ENCODE peak calls at places on chromosomes 12 and 14, in seven cellular contexts. One of them, this sample, is unnamed.

GRCh38 chr12:103794814-103795213 is 46.2 kb downstream of the NT5DC3 start:
- DNase-seq in neural progenitor cell: no peak
- DNase-seq in activated T-cell treated with anti-CD3 and anti-CD28 coated beads for 24 hours: no peak
- DNase-seq in T-cell: no peak
- DNase-seq in tibial artery: no peak
- DNase-seq in stimulated activated CD4-positive, alpha-beta T cell treated with anti-CD3 and anti-CD28 coated beads, Interleukin-2, amount 100 ng/mL, for 24 hours: no peak
- DNase-seq in AG20443: no peak
- DNase-seq in this sample: no peak

GRCh38 chr12:56029666-56030293 is 8.9 kb downstream of the IKZF4 start:
- DNase-seq in neural progenitor cell: peak; percentile 79
- DNase-seq in activated T-cell treated with anti-CD3 and anti-CD28 coated beads for 24 hours: peak; percentile 36
- DNase-seq in T-cell: no peak
- DNase-seq in tibial artery: no peak
- DNase-seq in stimulated activated CD4-positive, alpha-beta T cell treated with anti-CD3 and anti-CD28 coated beads, Interleukin-2, amount 100 ng/mL, for 24 hours: no peak
- DNase-seq in AG20443: peak; percentile 74
- DNase-seq in this sample: peak; percentile 37

GRCh38 chr14:103281496-103282231 is 52.4 kb upstream of the EIF5 start:
- DNase-seq in neural progenitor cell: peak; percentile 48
- DNase-seq in activated T-cell treated with anti-CD3 and anti-CD28 coated beads for 24 hours: no peak
- DNase-seq in T-cell: no peak
- DNase-seq in tibial artery: no peak
- DNase-seq in stimulated activated CD4-positive, alpha-beta T cell treated with anti-CD3 and anti-CD28 coated beads, Interleukin-2, amount 100 ng/mL, for 24 hours: no peak
- DNase-seq in AG20443: peak; percentile 90
- DNase-seq in this sample: peak; percentile 70

GRCh38 chr12:121279507-121279915 is 17.0 kb downstream of the CAMKK2 start:
- DNase-seq in neural progenitor cell: no peak
- DNase-seq in activated T-cell treated with anti-CD3 and anti-CD28 coated beads for 24 hours: no peak
- DNase-seq in T-cell: no peak
- DNase-seq in tibial artery: peak; percentile 53
- DNase-seq in stimulated activated CD4-positive, alpha-beta T cell treated with anti-CD3 and anti-CD28 coated beads, Interleukin-2, amount 100 ng/mL, for 24 hours: no peak
- DNase-seq in AG20443: peak; percentile 81
- DNase-seq in this sample: no peak

GRCh38 chr12:92029136-92029535 is 116.5 kb downstream of the BTG1 start:
- DNase-seq in neural progenitor cell: no peak
- DNase-seq in activated T-cell treated with anti-CD3 and anti-CD28 coated beads for 24 hours: no peak
- DNase-seq in T-cell: no peak
- DNase-seq in tibial artery: no peak
- DNase-seq in stimulated activated CD4-positive, alpha-beta T cell treated with anti-CD3 and anti-CD28 coated beads, Interleukin-2, amount 100 ng/mL, for 24 hours: no peak
- DNase-seq in AG20443: no peak
- DNase-seq in this sample: no peak

GRCh38 chr14:96852823-96853422 is 55.7 kb downstream of the VRK1 start:
- DNase-seq in neural progenitor cell: peak; percentile 29
- DNase-seq in activated T-cell treated with anti-CD3 and anti-CD28 coated beads for 24 hours: no peak
- DNase-seq in T-cell: no peak
- DNase-seq in tibial artery: no peak
- DNase-seq in stimulated activated CD4-positive, alpha-beta T cell treated with anti-CD3 and anti-CD28 coated beads, Interleukin-2, amount 100 ng/mL, for 24 hours: no peak
- DNase-seq in AG20443: peak; percentile 17
- DNase-seq in this sample: peak; percentile 58

GRCh38 chr12:57429473-57430116 is 1.2 kb downstream of the R3HDM2 start:
- DNase-seq in neural progenitor cell: no peak
- DNase-seq in activated T-cell treated with anti-CD3 and anti-CD28 coated beads for 24 hours: no peak
- DNase-seq in T-cell: no peak
- DNase-seq in tibial artery: no peak
- DNase-seq in stimulated activated CD4-positive, alpha-beta T cell treated with anti-CD3 and anti-CD28 coated beads, Interleukin-2, amount 100 ng/mL, for 24 hours: no peak
- DNase-seq in AG20443: no peak
- DNase-seq in this sample: peak; percentile 49

GRCh38 chr14:68458840-68459469 is 333.9 kb downstream of the ZFP36L1 start:
- DNase-seq in neural progenitor cell: peak; percentile 56
- DNase-seq in activated T-cell treated with anti-CD3 and anti-CD28 coated beads for 24 hours: no peak
- DNase-seq in T-cell: no peak
- DNase-seq in tibial artery: peak; percentile 73
- DNase-seq in stimulated activated CD4-positive, alpha-beta T cell treated with anti-CD3 and anti-CD28 coated beads, Interleukin-2, amount 100 ng/mL, for 24 hours: no peak
- DNase-seq in AG20443: peak; percentile 54
- DNase-seq in this sample: peak; percentile 60

GRCh38 chr14:28494196-28494595 is 272.4 kb upstream of the FOXG1 start:
- DNase-seq in neural progenitor cell: no peak
- DNase-seq in activated T-cell treated with anti-CD3 and anti-CD28 coated beads for 24 hours: no peak
- DNase-seq in T-cell: no peak
- DNase-seq in tibial artery: no peak
- DNase-seq in stimulated activated CD4-positive, alpha-beta T cell treated with anti-CD3 and anti-CD28 coated beads, Interleukin-2, amount 100 ng/mL, for 24 hours: no peak
- DNase-seq in AG20443: no peak
- DNase-seq in this sample: no peak

GRCh38 chr12:2053675-2054070 is 886 bp downstream of the CACNA1C start:
- DNase-seq in neural progenitor cell: peak; percentile 71
- DNase-seq in activated T-cell treated with anti-CD3 and anti-CD28 coated beads for 24 hours: no peak
- DNase-seq in T-cell: no peak
- DNase-seq in tibial artery: no peak
- DNase-seq in stimulated activated CD4-positive, alpha-beta T cell treated with anti-CD3 and anti-CD28 coated beads, Interleukin-2, amount 100 ng/mL, for 24 hours: no peak
- DNase-seq in AG20443: peak; percentile 66
- DNase-seq in this sample: no peak

GRCh38 chr12:90065301-90065801 is 356.7 kb upstream of the ATP2B1 start:
- DNase-seq in neural progenitor cell: no peak
- DNase-seq in activated T-cell treated with anti-CD3 and anti-CD28 coated beads for 24 hours: no peak
- DNase-seq in T-cell: no peak
- DNase-seq in tibial artery: no peak
- DNase-seq in stimulated activated CD4-positive, alpha-beta T cell treated with anti-CD3 and anti-CD28 coated beads, Interleukin-2, amount 100 ng/mL, for 24 hours: no peak
- DNase-seq in AG20443: no peak
- DNase-seq in this sample: no peak

GRCh38 chr12:9364224-9365176 is 156.3 kb upstream of the PZP start:
- DNase-seq in neural progenitor cell: peak; percentile 62
- DNase-seq in activated T-cell treated with anti-CD3 and anti-CD28 coated beads for 24 hours: peak; percentile 36
- DNase-seq in T-cell: no peak
- DNase-seq in tibial artery: no peak
- DNase-seq in stimulated activated CD4-positive, alpha-beta T cell treated with anti-CD3 and anti-CD28 coated beads, Interleukin-2, amount 100 ng/mL, for 24 hours: peak; percentile 57
- DNase-seq in AG20443: peak; percentile 63
- DNase-seq in this sample: no peak

GRCh38 chr12:55729592-55730446 is 1.0 kb upstream of the CD63 start:
- DNase-seq in neural progenitor cell: peak; percentile 92
- DNase-seq in activated T-cell treated with anti-CD3 and anti-CD28 coated beads for 24 hours: peak; percentile 62
- DNase-seq in T-cell: peak; percentile 20
- DNase-seq in tibial artery: peak; percentile 96
- DNase-seq in stimulated activated CD4-positive, alpha-beta T cell treated with anti-CD3 and anti-CD28 coated beads, Interleukin-2, amount 100 ng/mL, for 24 hours: peak; percentile 82
- DNase-seq in AG20443: peak; percentile 86
- DNase-seq in this sample: peak; percentile 92

GRCh38 chr14:56189306-56189705 is 71.1 kb downstream of the PELI2 start:
- DNase-seq in neural progenitor cell: no peak
- DNase-seq in activated T-cell treated with anti-CD3 and anti-CD28 coated beads for 24 hours: no peak
- DNase-seq in T-cell: no peak
- DNase-seq in tibial artery: no peak
- DNase-seq in stimulated activated CD4-positive, alpha-beta T cell treated with anti-CD3 and anti-CD28 coated beads, Interleukin-2, amount 100 ng/mL, for 24 hours: no peak
- DNase-seq in AG20443: peak; percentile 34
- DNase-seq in this sample: peak; percentile 89

GRCh38 chr14:89384023-89384422 is 33.0 kb downstream of the FOXN3 start:
- DNase-seq in neural progenitor cell: no peak
- DNase-seq in activated T-cell treated with anti-CD3 and anti-CD28 coated beads for 24 hours: no peak
- DNase-seq in T-cell: peak; percentile 2
- DNase-seq in tibial artery: no peak
- DNase-seq in stimulated activated CD4-positive, alpha-beta T cell treated with anti-CD3 and anti-CD28 coated beads, Interleukin-2, amount 100 ng/mL, for 24 hours: no peak
- DNase-seq in AG20443: no peak
- DNase-seq in this sample: no peak

GRCh38 chr12:52358575-52359350 is 8.5 kb downstream of the KRT85 start:
- DNase-seq in neural progenitor cell: no peak
- DNase-seq in activated T-cell treated with anti-CD3 and anti-CD28 coated beads for 24 hours: no peak
- DNase-seq in T-cell: no peak
- DNase-seq in tibial artery: no peak
- DNase-seq in stimulated activated CD4-positive, alpha-beta T cell treated with anti-CD3 and anti-CD28 coated beads, Interleukin-2, amount 100 ng/mL, for 24 hours: no peak
- DNase-seq in AG20443: no peak
- DNase-seq in this sample: no peak

GRCh38 chr14:84969501-84969900 is 560.4 kb upstream of the FLRT2 start:
- DNase-seq in neural progenitor cell: no peak
- DNase-seq in activated T-cell treated with anti-CD3 and anti-CD28 coated beads for 24 hours: no peak
- DNase-seq in T-cell: no peak
- DNase-seq in tibial artery: no peak
- DNase-seq in stimulated activated CD4-positive, alpha-beta T cell treated with anti-CD3 and anti-CD28 coated beads, Interleukin-2, amount 100 ng/mL, for 24 hours: no peak
- DNase-seq in AG20443: no peak
- DNase-seq in this sample: no peak

GRCh38 chr14:76883437-76883836 is 57.2 kb downstream of the LRRC74A start:
- DNase-seq in neural progenitor cell: no peak
- DNase-seq in activated T-cell treated with anti-CD3 and anti-CD28 coated beads for 24 hours: no peak
- DNase-seq in T-cell: no peak
- DNase-seq in tibial artery: no peak
- DNase-seq in stimulated activated CD4-positive, alpha-beta T cell treated with anti-CD3 and anti-CD28 coated beads, Interleukin-2, amount 100 ng/mL, for 24 hours: no peak
- DNase-seq in AG20443: no peak
- DNase-seq in this sample: no peak

GRCh38 chr14:37598085-37598972 is 2.9 kb downstream of the TTC6 start:
- DNase-seq in neural progenitor cell: peak; percentile 47
- DNase-seq in activated T-cell treated with anti-CD3 and anti-CD28 coated beads for 24 hours: no peak
- DNase-seq in T-cell: no peak
- DNase-seq in tibial artery: no peak
- DNase-seq in stimulated activated CD4-positive, alpha-beta T cell treated with anti-CD3 and anti-CD28 coated beads, Interleukin-2, amount 100 ng/mL, for 24 hours: no peak
- DNase-seq in AG20443: no peak
- DNase-seq in this sample: no peak

GRCh38 chr12:87025976-87026375 is 769.8 kb upstream of the MGAT4C start:
- DNase-seq in neural progenitor cell: no peak
- DNase-seq in activated T-cell treated with anti-CD3 and anti-CD28 coated beads for 24 hours: no peak
- DNase-seq in T-cell: no peak
- DNase-seq in tibial artery: no peak
- DNase-seq in stimulated activated CD4-positive, alpha-beta T cell treated with anti-CD3 and anti-CD28 coated beads, Interleukin-2, amount 100 ng/mL, for 24 hours: no peak
- DNase-seq in AG20443: no peak
- DNase-seq in this sample: no peak

GRCh38 chr12:113464852-113465719 is 6.6 kb downstream of the LHX5 start:
- DNase-seq in neural progenitor cell: peak; percentile 96
- DNase-seq in activated T-cell treated with anti-CD3 and anti-CD28 coated beads for 24 hours: no peak
- DNase-seq in T-cell: no peak
- DNase-seq in tibial artery: no peak
- DNase-seq in stimulated activated CD4-positive, alpha-beta T cell treated with anti-CD3 and anti-CD28 coated beads, Interleukin-2, amount 100 ng/mL, for 24 hours: no peak
- DNase-seq in AG20443: no peak
- DNase-seq in this sample: no peak

GRCh38 chr12:53971686-53972085 is 1.2 kb upstream of the HOXC11 start:
- DNase-seq in neural progenitor cell: no peak
- DNase-seq in activated T-cell treated with anti-CD3 and anti-CD28 coated beads for 24 hours: no peak
- DNase-seq in T-cell: no peak
- DNase-seq in tibial artery: no peak
- DNase-seq in stimulated activated CD4-positive, alpha-beta T cell treated with anti-CD3 and anti-CD28 coated beads, Interleukin-2, amount 100 ng/mL, for 24 hours: no peak
- DNase-seq in AG20443: no peak
- DNase-seq in this sample: no peak

GRCh38 chr14:96205059-96205993 is 687 bp downstream of the BDKRB2 start:
- DNase-seq in neural progenitor cell: no peak
- DNase-seq in activated T-cell treated with anti-CD3 and anti-CD28 coated beads for 24 hours: no peak
- DNase-seq in T-cell: no peak
- DNase-seq in tibial artery: no peak
- DNase-seq in stimulated activated CD4-positive, alpha-beta T cell treated with anti-CD3 and anti-CD28 coated beads, Interleukin-2, amount 100 ng/mL, for 24 hours: no peak
- DNase-seq in AG20443: no peak
- DNase-seq in this sample: no peak

GRCh38 chr12:101920906-101921305 is 43.5 kb downstream of the DRAM1 start:
- DNase-seq in neural progenitor cell: no peak
- DNase-seq in activated T-cell treated with anti-CD3 and anti-CD28 coated beads for 24 hours: no peak
- DNase-seq in T-cell: no peak
- DNase-seq in tibial artery: no peak
- DNase-seq in stimulated activated CD4-positive, alpha-beta T cell treated with anti-CD3 and anti-CD28 coated beads, Interleukin-2, amount 100 ng/mL, for 24 hours: no peak
- DNase-seq in AG20443: peak; percentile 31
- DNase-seq in this sample: no peak

GRCh38 chr14:75979071-75979571 is 2.7 kb downstream of the TGFB3 start:
- DNase-seq in neural progenitor cell: peak; percentile 60
- DNase-seq in activated T-cell treated with anti-CD3 and anti-CD28 coated beads for 24 hours: no peak
- DNase-seq in T-cell: no peak
- DNase-seq in tibial artery: peak; percentile 43
- DNase-seq in stimulated activated CD4-positive, alpha-beta T cell treated with anti-CD3 and anti-CD28 coated beads, Interleukin-2, amount 100 ng/mL, for 24 hours: peak; percentile 24
- DNase-seq in AG20443: peak; percentile 77
- DNase-seq in this sample: peak; percentile 8

GRCh38 chr14:104604461-104605449 is at the start of gene TMEM179:
- DNase-seq in neural progenitor cell: peak; percentile 93
- DNase-seq in activated T-cell treated with anti-CD3 and anti-CD28 coated beads for 24 hours: no peak
- DNase-seq in T-cell: no peak
- DNase-seq in tibial artery: peak; percentile 13
- DNase-seq in stimulated activated CD4-positive, alpha-beta T cell treated with anti-CD3 and anti-CD28 coated beads, Interleukin-2, amount 100 ng/mL, for 24 hours: peak; percentile 35
- DNase-seq in AG20443: peak; percentile 59
- DNase-seq in this sample: peak; percentile 70

GRCh38 chr14:103703433-103704385 is 11.5 kb downstream of the XRCC3 start:
- DNase-seq in neural progenitor cell: no peak
- DNase-seq in activated T-cell treated with anti-CD3 and anti-CD28 coated beads for 24 hours: no peak
- DNase-seq in T-cell: no peak
- DNase-seq in tibial artery: no peak
- DNase-seq in stimulated activated CD4-positive, alpha-beta T cell treated with anti-CD3 and anti-CD28 coated beads, Interleukin-2, amount 100 ng/mL, for 24 hours: no peak
- DNase-seq in AG20443: no peak
- DNase-seq in this sample: no peak

GRCh38 chr14:56147980-56148901 is 30.0 kb downstream of the PELI2 start:
- DNase-seq in neural progenitor cell: no peak
- DNase-seq in activated T-cell treated with anti-CD3 and anti-CD28 coated beads for 24 hours: no peak
- DNase-seq in T-cell: no peak
- DNase-seq in tibial artery: no peak
- DNase-seq in stimulated activated CD4-positive, alpha-beta T cell treated with anti-CD3 and anti-CD28 coated beads, Interleukin-2, amount 100 ng/mL, for 24 hours: no peak
- DNase-seq in AG20443: no peak
- DNase-seq in this sample: no peak

GRCh38 chr14:58740584-58740983 is 102.8 kb downstream of the DACT1 start:
- DNase-seq in neural progenitor cell: no peak
- DNase-seq in activated T-cell treated with anti-CD3 and anti-CD28 coated beads for 24 hours: no peak
- DNase-seq in T-cell: no peak
- DNase-seq in tibial artery: no peak
- DNase-seq in stimulated activated CD4-positive, alpha-beta T cell treated with anti-CD3 and anti-CD28 coated beads, Interleukin-2, amount 100 ng/mL, for 24 hours: no peak
- DNase-seq in AG20443: no peak
- DNase-seq in this sample: no peak

GRCh38 chr14:73903028-73903427 is 16.4 kb downstream of the ZNF410 start:
- DNase-seq in neural progenitor cell: no peak
- DNase-seq in activated T-cell treated with anti-CD3 and anti-CD28 coated beads for 24 hours: no peak
- DNase-seq in T-cell: no peak
- DNase-seq in tibial artery: no peak
- DNase-seq in stimulated activated CD4-positive, alpha-beta T cell treated with anti-CD3 and anti-CD28 coated beads, Interleukin-2, amount 100 ng/mL, for 24 hours: no peak
- DNase-seq in AG20443: no peak
- DNase-seq in this sample: no peak

GRCh38 chr12:77232045-77232444 is 166.7 kb upstream of the E2F7 start:
- DNase-seq in neural progenitor cell: no peak
- DNase-seq in activated T-cell treated with anti-CD3 and anti-CD28 coated beads for 24 hours: no peak
- DNase-seq in T-cell: no peak
- DNase-seq in tibial artery: no peak
- DNase-seq in stimulated activated CD4-positive, alpha-beta T cell treated with anti-CD3 and anti-CD28 coated beads, Interleukin-2, amount 100 ng/mL, for 24 hours: no peak
- DNase-seq in AG20443: peak; percentile 48
- DNase-seq in this sample: no peak

GRCh38 chr14:83826838-83827237 is 1703.1 kb upstream of the FLRT2 start:
- DNase-seq in neural progenitor cell: no peak
- DNase-seq in activated T-cell treated with anti-CD3 and anti-CD28 coated beads for 24 hours: no peak
- DNase-seq in T-cell: no peak
- DNase-seq in tibial artery: no peak
- DNase-seq in stimulated activated CD4-positive, alpha-beta T cell treated with anti-CD3 and anti-CD28 coated beads, Interleukin-2, amount 100 ng/mL, for 24 hours: no peak
- DNase-seq in AG20443: no peak
- DNase-seq in this sample: no peak

GRCh38 chr12:53097207-53097563 is 282 bp upstream of the IGFBP6 start:
- DNase-seq in neural progenitor cell: no peak
- DNase-seq in activated T-cell treated with anti-CD3 and anti-CD28 coated beads for 24 hours: no peak
- DNase-seq in T-cell: no peak
- DNase-seq in tibial artery: peak; percentile 72
- DNase-seq in stimulated activated CD4-positive, alpha-beta T cell treated with anti-CD3 and anti-CD28 coated beads, Interleukin-2, amount 100 ng/mL, for 24 hours: no peak
- DNase-seq in AG20443: peak; percentile 50
- DNase-seq in this sample: no peak

GRCh38 chr12:66453111-66453510 is 150.8 kb downstream of the HELB start:
- DNase-seq in neural progenitor cell: no peak
- DNase-seq in activated T-cell treated with anti-CD3 and anti-CD28 coated beads for 24 hours: no peak
- DNase-seq in T-cell: no peak
- DNase-seq in tibial artery: no peak
- DNase-seq in stimulated activated CD4-positive, alpha-beta T cell treated with anti-CD3 and anti-CD28 coated beads, Interleukin-2, amount 100 ng/mL, for 24 hours: no peak
- DNase-seq in AG20443: no peak
- DNase-seq in this sample: no peak

GRCh38 chr14:60487211-60487610 is 1.3 kb upstream of the C14orf39 start:
- DNase-seq in neural progenitor cell: no peak
- DNase-seq in activated T-cell treated with anti-CD3 and anti-CD28 coated beads for 24 hours: no peak
- DNase-seq in T-cell: no peak
- DNase-seq in tibial artery: no peak
- DNase-seq in stimulated activated CD4-positive, alpha-beta T cell treated with anti-CD3 and anti-CD28 coated beads, Interleukin-2, amount 100 ng/mL, for 24 hours: no peak
- DNase-seq in AG20443: no peak
- DNase-seq in this sample: no peak

GRCh38 chr12:54167500-54167896 is 21.3 kb downstream of the SMUG1 start:
- DNase-seq in neural progenitor cell: no peak
- DNase-seq in activated T-cell treated with anti-CD3 and anti-CD28 coated beads for 24 hours: no peak
- DNase-seq in T-cell: no peak
- DNase-seq in tibial artery: no peak
- DNase-seq in stimulated activated CD4-positive, alpha-beta T cell treated with anti-CD3 and anti-CD28 coated beads, Interleukin-2, amount 100 ng/mL, for 24 hours: no peak
- DNase-seq in AG20443: no peak
- DNase-seq in this sample: no peak

GRCh38 chr14:57982802-57983201 is 116.9 kb upstream of the SLC35F4 start:
- DNase-seq in neural progenitor cell: peak; percentile 63
- DNase-seq in activated T-cell treated with anti-CD3 and anti-CD28 coated beads for 24 hours: no peak
- DNase-seq in T-cell: no peak
- DNase-seq in tibial artery: no peak
- DNase-seq in stimulated activated CD4-positive, alpha-beta T cell treated with anti-CD3 and anti-CD28 coated beads, Interleukin-2, amount 100 ng/mL, for 24 hours: no peak
- DNase-seq in AG20443: no peak
- DNase-seq in this sample: no peak

GRCh38 chr14:68846466-68846865 is 53.6 kb upstream of the ZFP36L1 start:
- DNase-seq in neural progenitor cell: no peak
- DNase-seq in activated T-cell treated with anti-CD3 and anti-CD28 coated beads for 24 hours: no peak
- DNase-seq in T-cell: no peak
- DNase-seq in tibial artery: no peak
- DNase-seq in stimulated activated CD4-positive, alpha-beta T cell treated with anti-CD3 and anti-CD28 coated beads, Interleukin-2, amount 100 ng/mL, for 24 hours: no peak
- DNase-seq in AG20443: no peak
- DNase-seq in this sample: no peak